ENCODE peak calls at places on chromosomes 7 and 10, in six cellular contexts. E is H1, Z is IMR-90, R is neuronal stem cell, O is trophoblast cell, P is mesendoderm. T is an unnamed sample.

GRCh38 chr7:54355842-54356241 is 186.3 kb upstream of the VSTM2A start:
- DNase-seq in E (no peak), Z (no peak), R (no peak), O (no peak), P (no peak), T (no peak)

GRCh38 chr10:105358911-105359310 is 717.8 kb downstream of the SORCS3 start:
- DNase-seq in E (no peak), Z (no peak), R (no peak), O (no peak), P (no peak), T (no peak)

GRCh38 chr7:16668049-16668858 is 22.3 kb downstream of the BZW2 start:
- DNase-seq in E (no peak), Z (peak), R (no peak), O (peak), P (peak), T (peak)

GRCh38 chr7:2787251-2787968 is 56.7 kb downstream of the GNA12 start:
- DNase-seq in E (no peak), Z (no peak), R (no peak), O (peak), P (no peak), T (peak)

GRCh38 chr10:3828404-3829192 is 43.6 kb upstream of the KLF6 start:
- DNase-seq in E (no peak), Z (peak), R (no peak), O (peak), P (no peak), T (peak)

GRCh38 chr10:33163941-33164824 is 170.3 kb downstream of the NRP1 start:
- DNase-seq in E (no peak), Z (no peak), R (no peak), O (no peak), P (peak), T (peak)

GRCh38 chr7:95526128-95526738 is 40.5 kb downstream of the ASB4 start:
- DNase-seq in E (no peak), Z (no peak), R (no peak), O (no peak), P (no peak), T (no peak)

GRCh38 chr7:117600912-117601311 is 121.1 kb downstream of the CFTR start:
- DNase-seq in E (no peak), Z (no peak), R (no peak), O (no peak), P (no peak), T (no peak)

GRCh38 chr7:114141415-114141814 is 222.6 kb upstream of the PPP1R3A start:
- DNase-seq in E (no peak), Z (no peak), R (no peak), O (no peak), P (peak), T (no peak)

GRCh38 chr10:34861293-34862004 is 46.4 kb upstream of the PARD3 start:
- DNase-seq in E (no peak), Z (peak), R (no peak), O (no peak), P (no peak), T (peak)

GRCh38 chr10:90218846-90219245 is 517.5 kb downstream of the KIF20B start:
- DNase-seq in E (no peak), Z (no peak), R (no peak), O (no peak), P (no peak), T (no peak)
- H2BK5ac ChIP-seq in E (no peak), Z (no peak), R (no peak), O (no peak), P (no peak), T (no peak)

GRCh38 chr7:108575156-108575555 is 5.5 kb downstream of the DNAJB9 start:
- DNase-seq in E (no peak), Z (no peak), R (no peak), O (no peak), P (no peak), T (no peak)

GRCh38 chr7:108572487-108572886 is 2.8 kb downstream of the DNAJB9 start:
- DNase-seq in E (no peak), Z (no peak), R (no peak), O (no peak), P (no peak), T (no peak)

GRCh38 chr7:108580298-108580697 is 10.6 kb downstream of the DNAJB9 start:
- DNase-seq in E (no peak), Z (no peak), R (no peak), O (no peak), P (no peak), T (no peak)

GRCh38 chr7:108578937-108579336 is 9.3 kb downstream of the DNAJB9 start:
- DNase-seq in E (no peak), Z (no peak), R (no peak), O (no peak), P (no peak), T (no peak)

GRCh38 chr7:108576110-108576509 is 6.4 kb downstream of the DNAJB9 start:
- DNase-seq in E (no peak), Z (no peak), R (no peak), O (peak), P (no peak), T (no peak)
- H3K4me3 ChIP-seq in E (no peak), Z (no peak), R (no peak), O (no peak), P (no peak), T (no peak)

GRCh38 chr7:157671358-157672255 is 334.8 kb downstream of the DNAJB6 start:
- DNase-seq in E (peak), Z (no peak), R (peak), O (no peak), P (no peak), T (no peak)

GRCh38 chr7:157675427-157675930 is 338.7 kb downstream of the DNAJB6 start:
- DNase-seq in E (no peak), Z (no peak), R (no peak), O (no peak), P (no peak), T (no peak)

GRCh38 chr7:157674027-157674714 is 337.4 kb downstream of the DNAJB6 start:
- DNase-seq in E (peak), Z (no peak), R (no peak), O (no peak), P (no peak), T (no peak)

GRCh38 chr7:157674715-157675426 is 338.1 kb downstream of the DNAJB6 start:
- DNase-seq in E (peak), Z (no peak), R (no peak), O (no peak), P (no peak), T (no peak)

GRCh38 chr7:157673573-157673972 is 336.8 kb downstream of the DNAJB6 start:
- DNase-seq in E (peak), Z (no peak), R (no peak), O (no peak), P (no peak), T (no peak)
- H3K27ac ChIP-seq in E (no peak), Z (no peak), R (no peak), O (no peak), P (no peak), T (no peak)

GRCh38 chr7:133016629-133017028 is 65.3 kb downstream of the CHCHD3 start:
- DNase-seq in E (no peak), Z (no peak), R (no peak), O (no peak), P (no peak), T (no peak)
- H2BK5ac ChIP-seq in E (no peak), Z (no peak), R (no peak), O (no peak), P (no peak), T (no peak)

GRCh38 chr7:129786179-129786514 is 166.6 kb downstream of the UBE2H start:
- DNase-seq in E (no peak), Z (no peak), R (no peak), O (no peak), P (no peak), T (no peak)

GRCh38 chr7:129784783-129785456 is 167.8 kb downstream of the UBE2H start:
- DNase-seq in E (no peak), Z (no peak), R (peak), O (no peak), P (no peak), T (no peak)

GRCh38 chr7:129784437-129784782 is 168.3 kb downstream of the UBE2H start:
- DNase-seq in E (no peak), Z (no peak), R (no peak), O (no peak), P (no peak), T (no peak)

GRCh38 chr7:129786825-129787563 is 165.8 kb downstream of the UBE2H start:
- DNase-seq in E (no peak), Z (no peak), R (no peak), O (no peak), P (no peak), T (no peak)

DNA sequence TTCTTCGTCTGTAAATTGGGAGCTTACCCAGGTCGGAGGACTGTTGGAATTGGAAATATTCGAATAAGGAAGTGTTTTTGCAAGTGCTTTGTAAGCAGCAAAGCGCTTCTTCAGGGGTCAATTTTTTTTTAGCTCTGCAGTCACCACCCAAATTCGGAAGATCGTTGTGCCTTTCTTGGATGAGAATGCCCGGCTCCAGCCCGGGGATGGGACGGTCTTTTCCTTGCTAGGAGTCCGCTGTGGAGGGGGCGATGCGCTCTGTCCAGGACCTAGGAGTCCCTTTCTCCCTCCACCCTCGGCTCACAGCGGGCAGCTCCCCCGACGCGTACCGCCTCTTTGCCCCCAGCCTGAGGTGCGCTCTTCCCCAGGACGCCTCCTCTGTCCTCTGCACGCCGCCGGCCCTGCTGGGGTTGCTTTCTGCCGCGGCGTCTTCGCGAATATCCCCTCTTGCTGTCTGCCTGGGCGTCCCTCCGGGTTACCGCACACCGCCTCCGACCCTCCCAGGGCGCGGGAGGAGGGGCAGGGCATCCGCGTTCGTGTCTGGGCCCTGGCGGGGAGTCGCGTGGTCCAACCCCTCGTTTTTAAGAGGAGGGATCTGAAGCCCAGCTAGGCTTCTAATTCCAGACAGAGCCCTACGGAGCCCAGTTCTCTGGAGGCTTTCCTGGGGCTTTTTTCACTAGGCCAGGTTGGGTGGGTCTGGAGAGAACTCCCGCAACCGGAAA is 167.1 kb downstream of the UBE2H start:
- DNase-seq in E (no peak), Z (no peak), R (peak), O (no peak), P (no peak), T (no peak)
- H3K4me3 ChIP-seq in E (no peak), Z (no peak), R (peak), O (no peak), P (no peak), T (peak)

DNA sequence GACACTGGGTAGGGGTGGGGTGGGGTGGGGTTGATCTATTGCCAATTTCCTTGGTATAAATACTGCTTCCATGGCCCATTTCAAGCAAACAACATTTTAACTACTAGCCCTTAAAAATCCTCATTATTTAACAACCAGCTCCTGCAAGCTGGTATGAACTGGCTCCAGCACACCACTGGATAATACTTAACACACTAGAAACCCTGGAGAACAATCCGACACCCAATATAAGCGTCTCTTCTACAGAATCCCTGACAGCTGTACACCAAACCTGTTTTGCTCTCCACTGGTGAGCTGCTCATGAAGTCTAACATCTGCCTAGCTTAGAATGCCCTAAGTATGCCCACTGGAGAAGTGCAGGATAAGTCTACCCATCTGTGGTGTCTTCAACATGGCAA is 116.8 kb downstream of the HIPK2 start:
- DNase-seq in E (no peak), Z (no peak), R (no peak), O (no peak), P (no peak), T (no peak)
- H3K27ac ChIP-seq in E (no peak), Z (no peak), R (no peak), O (no peak), P (no peak), T (peak)

GRCh38 chr10:7945469-7946187 is 108.9 kb upstream of the GATA3 start:
- DNase-seq in E (no peak), Z (peak), R (no peak), O (no peak), P (peak), T (peak)
- H2BK5ac ChIP-seq in E (no peak), Z (peak), R (no peak), O (no peak), P (no peak), T (no peak)

T was measured in mesenchymal stem cell.